ENCODE peak calls at places on chromosomes 11 and 22, in seven cellular contexts. X is lower lobe of right lung, A is Calu3, L is IMR-90, T is HL-60, I is activated B cell treated with CpG ODN at 0.5 μM for 24 hours, B is foreskin keratinocyte. M is an unnamed sample.
A peak's percentile ranks its signal among the peaks of the same experiment; 100 is the strongest.

GRCh38 chr22:46883547-46883946 is 121.1 kb downstream of the TBC1D22A start:
- DNase-seq in X (no peak), A (no peak), L (no peak), T (no peak), I (no peak), B (no peak), M (no peak)

GRCh38 chr22:26095271-26095956 is 73.8 kb upstream of the SEZ6L start:
- DNase-seq in X (no peak), A (no peak), L (no peak), T (peak; percentile 63), I (no peak), B (no peak), M (no peak)

GRCh38 chr22:26416670-26417270 is 12.3 kb upstream of the ASPHD2 start:
- DNase-seq in X (no peak), A (peak; percentile 17), L (peak; percentile 73), T (no peak), I (no peak), B (peak; percentile 80), M (peak; percentile 85)

GRCh38 chr22:19488884-19489843 is 9.4 kb downstream of the CDC45 start:
- DNase-seq in X (no peak), A (no peak), L (peak; percentile 23), T (no peak), I (no peak), B (no peak), M (no peak)

GRCh38 chr11:30468881-30469280 is 117.3 kb downstream of the MPPED2 start:
- DNase-seq in X (no peak), A (no peak), L (no peak), T (no peak), I (no peak), B (no peak), M (no peak)

GRCh38 chr22:44554411-44554810 is 56.4 kb upstream of the RTL6 start:
- DNase-seq in X (no peak), A (no peak), L (no peak), T (no peak), I (no peak), B (no peak), M (peak; percentile 20)

GRCh38 chr11:97336064-97336463 is 946.3 kb downstream of the JRKL start:
- DNase-seq in X (no peak), A (no peak), L (no peak), T (no peak), I (no peak), B (no peak), M (no peak)

GRCh38 chr11:26063915-26064314 is 268.0 kb upstream of the ANO3 start:
- DNase-seq in X (no peak), A (no peak), L (no peak), T (no peak), I (no peak), B (no peak), M (no peak)

GRCh38 chr11:47212938-47213337 is 1.8 kb upstream of the DDB2 start:
- DNase-seq in X (no peak), A (no peak), L (no peak), T (no peak), I (no peak), B (no peak), M (no peak)

DNA sequence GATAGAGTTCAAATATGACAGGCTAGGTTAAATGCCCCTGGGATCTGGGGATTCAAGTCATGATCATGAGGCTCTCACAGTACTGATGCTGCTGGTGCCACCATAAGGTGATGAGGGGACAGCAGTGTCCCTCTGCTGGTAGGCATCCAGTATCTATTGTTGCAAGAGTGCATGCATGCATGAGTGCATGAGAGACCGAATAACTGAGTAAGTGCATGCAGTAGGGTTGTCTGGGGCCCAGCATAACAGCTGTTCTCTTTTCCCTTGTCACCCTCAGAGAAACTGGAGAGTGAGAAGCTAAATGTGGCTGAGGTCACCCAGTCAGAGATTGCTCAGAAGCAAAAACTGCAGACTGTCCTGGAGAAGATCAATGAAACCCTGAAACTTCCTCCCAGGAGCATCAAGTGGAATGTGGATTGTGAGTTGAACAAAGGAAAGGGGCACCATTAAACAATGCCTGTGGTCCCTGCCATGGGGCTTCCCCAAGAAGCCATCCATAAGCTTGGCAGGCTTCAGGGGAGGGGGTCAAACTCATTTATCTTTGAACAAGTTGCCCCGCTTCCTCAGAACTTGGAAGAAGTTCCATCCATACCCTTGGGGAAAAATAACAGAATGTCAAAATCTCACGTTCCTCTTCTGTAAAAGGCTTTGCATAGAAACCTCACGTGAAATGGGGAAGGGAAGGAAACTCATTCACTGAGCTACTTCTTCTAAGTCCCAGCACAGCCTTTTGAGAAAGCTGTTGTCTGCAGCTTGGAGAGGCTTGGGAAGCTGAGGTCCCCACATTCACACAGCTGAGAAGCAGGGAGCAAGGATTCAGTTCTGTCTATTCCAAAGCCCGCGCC is 119.0 kb downstream of the PARVA start:
- DNase-seq in X (no peak), A (no peak), L (peak; percentile 40), T (no peak), I (no peak), B (no peak), M (no peak)
- TF ChIP-seq CTCF in X (no peak), A (no peak), L (peak; percentile 10), T (no peak), I (no peak), B (no peak), M (no peak)

GRCh38 chr11:75403037-75403436 is 3.7 kb downstream of the RPS3 start:
- DNase-seq in X (no peak), A (no peak), L (no peak), T (no peak), I (no peak), B (no peak), M (no peak)

GRCh38 chr11:75402002-75402773 is 2.9 kb downstream of the RPS3 start:
- DNase-seq in X (no peak), A (no peak), L (no peak), T (no peak), I (no peak), B (no peak), M (no peak)

GRCh38 chr11:75398906-75399305 is 412 bp upstream of the RPS3 start:
- DNase-seq in X (no peak), A (no peak), L (no peak), T (no peak), I (no peak), B (no peak), M (no peak)

GRCh38 chr11:75400110-75400865 is 970 bp downstream of the RPS3 start:
- DNase-seq in X (no peak), A (no peak), L (peak; percentile 14), T (peak; percentile 7), I (no peak), B (no peak), M (no peak)

GRCh38 chr11:75399344-75400109 is at the start of gene RPS3:
- DNase-seq in X (peak; percentile 96), A (peak; percentile 89), L (peak; percentile 91), T (peak; percentile 93), I (peak; percentile 83), B (peak; percentile 67), M (peak; percentile 88)
- TF ChIP-seq CTCF in X (no peak), A (no peak), L (peak; percentile 2), T (no peak), I (no peak), B (peak; percentile 28), M (no peak)

DNA sequence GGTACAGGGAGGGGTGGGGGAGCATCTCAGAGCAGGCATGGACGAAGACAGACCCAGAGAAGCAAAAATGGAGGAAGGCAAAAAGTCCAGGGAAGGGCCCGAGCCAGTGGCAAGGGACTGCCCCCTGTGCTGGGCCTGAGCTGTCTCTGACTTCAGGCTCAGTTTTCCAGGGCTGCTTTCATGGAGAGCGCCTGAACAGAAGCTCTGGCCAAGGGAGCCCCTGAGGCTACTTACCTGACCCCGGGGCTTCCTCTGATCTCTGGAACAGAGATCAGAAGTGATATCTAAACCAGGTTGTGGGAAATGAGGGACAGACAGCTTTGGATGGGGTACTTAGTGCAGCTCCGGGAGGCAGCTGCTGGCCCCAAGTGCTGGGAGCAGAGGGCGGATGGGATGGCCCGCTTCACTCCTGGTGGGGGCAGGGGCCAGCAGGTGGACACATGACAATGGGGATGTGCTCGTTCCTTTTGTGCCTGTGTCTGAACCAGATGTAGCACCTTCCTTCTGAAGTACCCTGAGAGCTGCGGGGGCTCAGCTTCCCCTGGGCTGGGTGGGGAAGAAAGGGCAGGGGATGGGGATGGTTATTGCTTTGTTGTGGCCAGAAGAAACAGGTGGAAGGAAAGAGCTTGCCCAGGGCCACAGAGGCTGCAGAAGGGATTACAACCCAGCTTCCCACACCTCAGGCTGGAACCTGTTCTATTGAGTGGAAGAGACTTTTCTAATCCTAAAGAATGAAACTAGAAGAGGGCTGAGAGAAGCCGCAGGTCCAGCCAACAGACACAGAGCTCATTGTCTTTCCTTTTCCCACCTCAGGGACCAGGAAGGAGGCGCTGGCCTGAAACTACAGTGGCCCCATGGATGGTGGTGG is 5.7 kb downstream of the LRRC10B start:
- DNase-seq in X (no peak), A (no peak), L (no peak), T (no peak), I (no peak), B (no peak), M (no peak)
- TF ChIP-seq CTCF in X (no peak), A (no peak), L (no peak), T (no peak), I (no peak), B (no peak), M (no peak)

DNA sequence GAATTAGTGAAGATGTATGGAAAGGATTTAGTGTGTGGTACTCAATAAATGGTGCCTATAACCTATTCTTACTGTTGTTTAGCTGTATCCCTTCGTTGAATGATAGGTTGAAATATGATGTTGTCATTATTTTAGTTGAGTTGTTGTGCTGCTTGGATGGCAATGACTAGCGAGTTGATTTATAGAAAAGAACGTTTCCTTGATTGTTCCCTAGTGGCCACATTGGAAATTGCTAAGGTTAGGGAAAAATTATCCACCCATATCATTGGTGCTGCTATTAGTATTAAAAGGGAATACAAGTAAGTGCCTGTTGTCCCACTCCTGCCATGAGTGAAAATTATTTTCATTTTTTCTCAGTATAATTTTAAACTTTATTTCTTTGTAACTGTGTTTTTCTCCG is 14.5 kb downstream of the EMSY start:
- DNase-seq in X (no peak), A (no peak), L (no peak), T (no peak), I (no peak), B (no peak), M (no peak)
- TF ChIP-seq CTCF in X (peak; percentile 38), A (no peak), L (peak; percentile 21), T (peak; percentile 11), I (no peak), B (peak; percentile 56), M (peak; percentile 40)

DNA sequence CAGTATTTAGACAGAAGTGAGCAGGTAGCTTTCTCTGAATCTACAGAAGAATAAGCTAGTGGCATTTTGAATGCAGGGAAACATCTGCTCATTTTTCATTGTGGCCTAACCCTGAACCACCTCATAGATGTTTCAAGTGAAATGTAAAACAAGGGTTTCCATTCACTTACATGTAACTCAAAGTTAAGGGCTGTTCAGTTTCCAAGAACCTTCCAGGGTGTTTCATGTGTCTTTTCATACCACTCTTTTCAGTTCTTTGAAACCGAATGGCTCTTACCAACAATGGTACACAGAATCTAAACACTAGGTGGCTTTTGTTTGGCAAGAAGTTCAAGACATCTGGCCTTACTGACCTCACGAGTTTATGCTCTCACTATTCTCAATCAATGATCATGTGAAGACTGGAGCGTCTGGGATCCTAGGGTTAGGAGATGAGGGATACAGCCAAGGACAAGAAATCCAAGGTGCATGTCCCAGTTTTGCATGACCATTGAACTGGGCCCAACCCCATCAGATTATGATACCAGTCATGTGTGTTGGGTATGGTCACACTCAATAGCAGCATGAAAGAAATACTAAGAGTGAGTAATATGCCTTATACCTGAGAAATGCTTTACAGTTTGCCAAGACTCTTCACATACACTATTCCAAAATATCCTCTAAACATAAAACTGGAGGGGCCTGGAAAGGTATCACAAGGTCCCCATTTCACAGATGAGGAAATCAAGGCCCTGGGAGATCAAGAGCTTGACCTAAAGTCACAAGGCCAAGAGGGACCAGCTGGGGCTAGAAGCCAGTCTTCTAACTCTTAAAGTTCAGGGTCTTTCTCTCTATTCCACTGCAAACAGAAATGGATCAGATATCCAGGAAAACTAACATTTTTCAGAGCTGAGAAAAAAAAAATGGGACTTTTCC is 92.7 kb downstream of the ETS1 start:
- DNase-seq in X (no peak), A (no peak), L (no peak), T (no peak), I (no peak), B (no peak), M (no peak)
- TF ChIP-seq CTCF in X (no peak), A (no peak), L (no peak), T (no peak), I (no peak), B (no peak), M (no peak)